ENCODE peak calls at places on chromosomes 5 and 9, in ten cellular contexts. Z is ovary, I is suprapubic skin, V is stomach, O is HepG2, W is K562, R is GM12878, S is transverse colon, B is upper lobe of left lung, T is tibial nerve. U is an unnamed sample.

GRCh38 chr5:76617675-76618074 is 5.5 kb downstream of the F2RL2 start:
- DNase-seq in Z (no peak), V (no peak), B (no peak), R (no peak), W (no peak), I (no peak), O (no peak), T (no peak), S (no peak), U (peak)

GRCh38 chr9:101311759-101312420 is 72.9 kb downstream of the BAAT start:
- DNase-seq in S (no peak), O (peak), W (peak), T (no peak), V (no peak), Z (no peak), R (peak), B (no peak), I (no peak), U (peak)

GRCh38 chr5:175448276-175448675 is 4.3 kb upstream of the DRD1 start:
- DNase-seq in R (no peak), S (no peak), I (no peak), B (no peak), V (no peak), Z (no peak), O (no peak), T (no peak), W (no peak), U (no peak)

GRCh38 chr5:179919487-179920060 is 11.9 kb upstream of the TBC1D9B start:
- DNase-seq in W (no peak), O (no peak), Z (no peak), V (no peak), R (no peak), B (no peak), S (no peak), I (peak), T (no peak), U (no peak)

GRCh38 chr9:72648811-72649414 is 127.5 kb downstream of the TMC1 start:
- DNase-seq in B (no peak), R (no peak), I (no peak), V (no peak), T (no peak), S (no peak), O (no peak), Z (no peak), W (no peak), U (no peak)

GRCh38 chr5:141508808-141509611 is 20.1 kb downstream of the PCDHGC5 start:
- DNase-seq in O (peak), B (no peak), S (peak), R (no peak), T (no peak), W (no peak), I (no peak), V (no peak), Z (peak), U (no peak)

GRCh38 chr9:99056876-99057664 is 47.8 kb upstream of the TGFBR1 start:
- DNase-seq in T (no peak), R (no peak), V (no peak), Z (no peak), S (no peak), O (no peak), W (no peak), I (no peak), B (no peak), U (no peak)

GRCh38 chr5:172871982-172872381 is 37.9 kb downstream of the ERGIC1 start:
- DNase-seq in B (no peak), T (no peak), W (no peak), V (no peak), Z (no peak), O (no peak), I (no peak), S (no peak), R (no peak), U (no peak)

GRCh38 chr5:5101676-5102075 is 38.5 kb upstream of the ADAMTS16 start:
- DNase-seq in R (no peak), Z (no peak), T (no peak), S (no peak), V (no peak), O (no peak), W (no peak), B (no peak), I (no peak), U (no peak)

GRCh38 chr5:136686192-136686872 is 321.0 kb upstream of the TRPC7 start:
- DNase-seq in Z (no peak), W (no peak), I (no peak), V (no peak), B (no peak), O (peak), R (no peak), T (no peak), S (no peak), U (peak)

GRCh38 chr9:114503009-114503408 is 2.3 kb downstream of the WHRN start:
- DNase-seq in T (no peak), V (peak), S (no peak), R (no peak), W (no peak), O (no peak), I (no peak), Z (no peak), B (peak), U (no peak)

GRCh38 chr9:107431461-107431860 is 58.1 kb downstream of the KLF4 start:
- DNase-seq in S (no peak), W (no peak), I (no peak), R (no peak), B (no peak), Z (no peak), T (no peak), V (no peak), O (no peak), U (no peak)

GRCh38 chr9:136713555-136713949 is 1.2 kb downstream of the DIPK1B start:
- DNase-seq in R (no peak), Z (no peak), B (no peak), I (no peak), T (no peak), V (no peak), O (no peak), W (no peak), S (no peak), U (no peak)

GRCh38 chr9:21996438-21996837 is 1.8 kb downstream of the CDKN2B-AS1 start:
- DNase-seq in O (no peak), R (no peak), B (no peak), S (no peak), Z (no peak), T (no peak), I (no peak), V (no peak), W (no peak), U (no peak)

GRCh38 chr9:12813533-12813932 is 38.7 kb downstream of the LURAP1L start:
- DNase-seq in B (no peak), T (no peak), R (no peak), V (no peak), I (no peak), O (no peak), S (no peak), Z (no peak), W (no peak), U (no peak)

GRCh38 chr5:52767766-52768480 is 19.8 kb upstream of the ITGA1 start:
- DNase-seq in V (no peak), O (no peak), Z (no peak), I (no peak), W (no peak), R (no peak), T (no peak), B (no peak), S (no peak), U (no peak)

GRCh38 chr5:172868924-172869565 is 35.0 kb downstream of the ERGIC1 start:
- DNase-seq in T (peak), V (peak), O (peak), S (peak), Z (peak), B (peak), W (peak), I (peak), R (no peak), U (peak)

GRCh38 chr5:135834639-135835529 is at the start of gene SLC25A48:
- DNase-seq in I (peak), V (peak), B (no peak), S (peak), O (peak), Z (no peak), T (no peak), R (no peak), W (no peak), U (peak)

GRCh38 chr5:36820900-36821299 is 55.7 kb upstream of the NIPBL start:
- DNase-seq in R (no peak), W (peak), I (no peak), Z (no peak), T (no peak), B (peak), O (no peak), V (no peak), S (no peak), U (peak)

GRCh38 chr9:136804509-136805206 is 3.1 kb upstream of the RABL6 start:
- DNase-seq in S (no peak), Z (peak), R (no peak), I (no peak), V (no peak), O (no peak), B (no peak), W (no peak), T (no peak), U (no peak)

GRCh38 chr5:19771174-19771835 is 216.7 kb downstream of the CDH18 start:
- DNase-seq in T (no peak), I (no peak), V (no peak), S (no peak), W (no peak), B (no peak), R (no peak), O (no peak), Z (no peak), U (no peak)

GRCh38 chr9:96219615-96220257 is 82.2 kb downstream of the HSD17B3 start:
- DNase-seq in O (no peak), T (no peak), W (peak), Z (peak), B (peak), S (peak), V (peak), R (no peak), I (peak), U (peak)

GRCh38 chr5:109866051-109866450 is 176.3 kb downstream of the MAN2A1 start:
- DNase-seq in S (no peak), B (no peak), I (no peak), T (no peak), O (no peak), Z (no peak), R (no peak), V (no peak), W (no peak), U (no peak)

GRCh38 chr9:94944623-94945022 is 218.1 kb downstream of the AOPEP start:
- DNase-seq in V (no peak), S (no peak), W (no peak), B (no peak), Z (no peak), R (no peak), O (no peak), T (no peak), I (no peak), U (no peak)

GRCh38 chr5:78776637-78777036 is 128.1 kb upstream of the LHFPL2 start:
- DNase-seq in I (no peak), B (no peak), V (no peak), S (no peak), O (peak), Z (no peak), W (no peak), T (no peak), R (no peak), U (no peak)

GRCh38 chr5:180810210-180811011 is 7.8 kb upstream of the MGAT1 start:
- DNase-seq in V (peak), R (peak), I (peak), S (peak), W (peak), O (peak), T (peak), B (peak), Z (peak), U (peak)

GRCh38 chr5:159444441-159445082 is 114.3 kb upstream of the IL12B start:
- DNase-seq in R (no peak), V (no peak), I (no peak), W (peak), O (peak), B (no peak), Z (no peak), T (no peak), S (no peak), U (peak)

GRCh38 chr5:126369995-126370731 is 53.0 kb upstream of the GRAMD2B start:
- DNase-seq in Z (no peak), T (no peak), S (no peak), R (no peak), B (no peak), W (no peak), V (no peak), O (peak), I (no peak), U (peak)

GRCh38 chr9:135410831-135411473 is 68.6 kb upstream of the PPP1R26 start:
- DNase-seq in T (no peak), W (no peak), V (no peak), I (no peak), O (peak), B (peak), S (no peak), R (no peak), Z (no peak), U (no peak)

GRCh38 chr9:2179557-2179956 is 164.4 kb downstream of the SMARCA2 start:
- DNase-seq in R (no peak), O (no peak), I (no peak), T (no peak), Z (no peak), W (no peak), V (no peak), B (no peak), S (no peak), U (no peak)

GRCh38 chr5:126852916-126853315 is 76.0 kb downstream of the LMNB1 start:
- DNase-seq in T (no peak), R (no peak), S (no peak), O (no peak), I (no peak), Z (no peak), V (no peak), W (no peak), B (no peak), U (no peak)

GRCh38 chr5:116534988-116535387 is 39.6 kb downstream of the SEMA6A start:
- DNase-seq in T (no peak), R (no peak), Z (no peak), S (no peak), I (no peak), O (no peak), W (no peak), B (no peak), V (no peak), U (no peak)

GRCh38 chr9:79080536-79080935 is 491.2 kb upstream of the TLE4 start:
- DNase-seq in B (no peak), I (no peak), O (no peak), Z (no peak), T (no peak), S (no peak), W (no peak), R (no peak), V (no peak), U (no peak)
- TF ChIP-seq EP300 in B (no peak), I (no peak), O (no peak), Z (no peak), T (no peak), S (no peak), W (no peak), R (no peak), V (no peak), U (no peak)

GRCh38 chr9:133726401-133727276 is 11.5 kb downstream of the SARDH start:
- DNase-seq in I (peak), R (no peak), V (peak), B (peak), Z (peak), T (peak), W (peak), O (peak), S (peak), U (peak)
- TF ChIP-seq EP300 in I (no peak), R (no peak), V (no peak), B (no peak), Z (no peak), T (no peak), W (no peak), O (no peak), S (no peak), U (no peak)

DNA sequence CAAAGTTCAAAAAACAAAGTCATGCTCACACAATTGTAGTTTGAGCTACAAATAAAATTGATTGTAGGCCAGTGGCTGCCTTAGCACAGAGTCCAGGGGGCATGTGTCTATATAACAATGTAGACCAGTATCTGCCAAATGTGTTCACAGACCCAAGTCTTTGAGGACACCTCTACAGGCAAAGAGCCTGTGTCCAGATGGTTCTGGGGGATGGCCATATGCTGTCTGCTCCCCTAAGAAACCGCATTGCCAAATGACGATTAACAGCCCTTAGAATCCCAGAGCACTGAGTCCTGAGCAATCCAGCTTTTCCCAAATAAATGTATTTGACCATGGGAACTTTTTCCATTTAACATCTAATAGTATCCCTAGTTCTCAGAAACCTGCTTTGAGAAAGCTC is 169.6 kb downstream of the ADCY2 start:
- DNase-seq in W (no peak), I (no peak), V (no peak), O (no peak), R (no peak), S (no peak), B (no peak), T (no peak), Z (no peak), U (no peak)
- TF ChIP-seq EP300 in W (no peak), I (no peak), V (no peak), O (no peak), R (no peak), S (no peak), B (no peak), T (no peak), Z (no peak), U (no peak)

GRCh38 chr5:58459276-58459859 is 518 bp downstream of the PLK2 start:
- DNase-seq in R (no peak), O (peak), T (peak), V (peak), I (peak), Z (peak), W (no peak), B (peak), S (peak), U (peak)
- TF ChIP-seq EP300 in R (no peak), O (no peak), T (no peak), V (no peak), I (no peak), Z (no peak), W (no peak), B (no peak), S (no peak), U (no peak)

GRCh38 chr5:33877483-33877882 is 14.3 kb downstream of the ADAMTS12 start:
- DNase-seq in R (no peak), T (no peak), S (no peak), W (no peak), B (no peak), V (no peak), O (no peak), Z (no peak), I (no peak), U (no peak)
- TF ChIP-seq EP300 in R (no peak), T (no peak), S (no peak), W (no peak), B (no peak), V (no peak), O (no peak), Z (no peak), I (no peak), U (no peak)

DNA sequence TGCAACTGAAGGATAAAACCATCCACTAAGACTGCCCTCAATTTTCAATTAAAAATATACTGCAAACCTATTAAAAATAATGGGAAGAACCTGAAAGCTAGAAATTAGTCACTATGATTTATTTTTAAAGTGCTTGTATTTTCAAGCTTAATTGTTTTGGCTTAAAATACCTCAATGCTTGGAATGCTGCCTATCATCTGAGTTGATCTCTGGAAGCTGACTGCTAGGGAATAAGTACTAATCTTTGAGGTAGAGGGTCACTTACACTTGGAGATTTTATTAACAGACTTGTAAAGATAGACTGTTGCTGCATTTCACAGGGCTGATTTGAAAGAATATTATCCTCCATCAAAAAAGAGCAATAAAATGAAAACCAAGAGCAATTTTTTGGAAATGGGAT is 6.2 kb downstream of the PCSK1 start:
- DNase-seq in R (no peak), W (no peak), I (no peak), T (no peak), B (no peak), Z (no peak), V (no peak), O (no peak), S (no peak), U (no peak)
- TF ChIP-seq EP300 in R (no peak), W (no peak), I (no peak), T (no peak), B (no peak), Z (no peak), V (no peak), O (no peak), S (no peak), U (no peak)

GRCh38 chr9:112921549-112921948 is 30.9 kb upstream of the SLC46A2 start:
- DNase-seq in I (no peak), W (peak), T (no peak), Z (no peak), O (peak), V (no peak), R (no peak), B (no peak), S (no peak), U (peak)

DNA sequence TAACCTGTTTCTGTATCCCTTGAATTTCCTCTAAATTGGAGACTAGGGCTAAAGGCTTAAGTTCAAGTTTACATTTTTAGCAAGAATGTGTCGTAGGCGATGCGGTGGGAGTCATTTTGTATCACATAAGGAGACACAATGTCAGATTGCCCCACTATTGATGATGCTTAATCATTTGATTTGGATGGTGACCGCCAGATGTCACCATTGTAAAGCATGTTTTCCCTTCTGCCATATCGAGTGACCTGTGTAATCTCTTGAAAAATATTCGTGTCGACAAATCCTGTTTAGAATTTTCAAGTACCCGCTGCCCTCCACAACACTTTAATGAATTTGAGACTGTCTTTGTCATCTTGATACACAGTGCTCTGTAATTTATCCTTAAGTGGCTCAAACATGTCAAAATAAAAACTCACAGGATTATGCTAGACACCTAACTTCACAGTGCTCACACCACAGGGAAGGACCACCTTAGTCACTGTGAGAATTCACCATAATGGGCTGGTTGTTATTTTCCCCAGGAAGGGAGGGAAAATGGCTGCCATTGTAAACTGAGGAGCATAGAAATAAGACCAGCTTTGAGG is 34.5 kb upstream of the SLC46A2 start:
- DNase-seq in R (no peak), Z (no peak), I (no peak), B (no peak), S (no peak), T (no peak), W (peak), O (peak), V (no peak), U (peak)
- TF ChIP-seq EP300 in R (no peak), Z (no peak), I (no peak), B (no peak), S (no peak), T (no peak), W (no peak), O (no peak), V (no peak), U (no peak)

DNA sequence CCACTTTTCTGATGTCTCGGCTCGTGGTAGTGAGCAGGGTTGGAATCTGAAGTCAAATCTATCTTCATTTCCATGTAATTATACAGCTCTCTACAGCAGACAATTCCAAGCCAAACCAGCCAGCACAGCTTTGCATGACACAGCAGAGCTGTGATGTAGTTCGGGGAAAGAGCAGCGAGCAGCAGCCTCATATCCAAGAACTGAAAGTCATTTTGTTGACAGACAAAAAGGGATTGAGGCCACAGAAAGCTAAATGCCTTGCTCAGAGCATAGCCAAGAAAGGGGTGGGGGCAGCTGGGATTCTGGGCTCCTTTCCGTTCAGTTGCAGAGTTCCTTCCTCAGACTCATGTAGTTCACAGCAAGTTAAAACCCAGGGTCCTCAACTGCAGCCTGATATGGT is 32.0 kb downstream of the LCP2 start:
- DNase-seq in B (no peak), I (peak), V (no peak), R (no peak), Z (peak), W (peak), S (no peak), O (no peak), T (no peak), U (no peak)
- TF ChIP-seq EP300 in B (no peak), I (no peak), V (peak), R (no peak), Z (peak), W (no peak), S (no peak), O (no peak), T (peak), U (no peak)

GRCh38 chr5:150305577-150305976 is 2.9 kb upstream of the ARSI start:
- DNase-seq in B (no peak), W (no peak), O (no peak), V (no peak), T (no peak), S (no peak), I (no peak), R (no peak), Z (no peak), U (no peak)

GRCh38 chr5:150302301-150303069 is at the start of gene ARSI:
- DNase-seq in O (no peak), B (no peak), W (peak), Z (peak), I (no peak), V (no peak), R (no peak), S (peak), T (no peak), U (peak)

GRCh38 chr5:150304481-150305081 is 1.9 kb upstream of the ARSI start:
- DNase-seq in S (no peak), I (no peak), T (no peak), V (no peak), B (no peak), W (no peak), O (no peak), Z (peak), R (no peak), U (no peak)

GRCh38 chr5:150303070-150303595 is 428 bp upstream of the ARSI start:
- DNase-seq in Z (peak), I (no peak), O (no peak), W (no peak), T (no peak), V (no peak), B (no peak), S (no peak), R (no peak), U (no peak)

GRCh38 chr5:150303660-150304411 is 1.1 kb upstream of the ARSI start:
- DNase-seq in B (no peak), V (no peak), S (no peak), T (no peak), W (no peak), I (no peak), O (no peak), Z (peak), R (no peak), U (no peak)
- TF ChIP-seq EP300 in B (peak), V (no peak), S (no peak), T (no peak), W (no peak), I (no peak), O (no peak), Z (no peak), R (no peak), U (no peak)

U was measured in A549.